ENCODE peak calls at places on chromosomes 4 and X, in seven cellular contexts. P is K562, B is HepG2, O is HCT116, U is SK-N-SH, H is GM12878, K is H1. S is an unnamed sample.

GRCh38 chr4:119212964-119213606 is 572 bp downstream of the USP53 start:
- DNase-seq in P (peak; percentile 61), B (peak; percentile 88), O (peak; percentile 89), U (peak; percentile 69), H (peak; percentile 12), K (peak; percentile 74), S (peak; percentile 75)

GRCh38 chr4:69848028-69848427 is 11.9 kb downstream of the SULT1E1 start:
- DNase-seq in P (no peak), B (no peak), O (no peak), U (no peak), H (no peak), K (no peak), S (no peak)

GRCh38 chr4:41418444-41418843 is 119.5 kb upstream of the LIMCH1 start:
- DNase-seq in P (no peak), B (no peak), O (no peak), U (no peak), H (no peak), K (no peak), S (peak; percentile 73)

GRCh38 chrX:109862386-109862910 is 129.4 kb upstream of the ACSL4 start:
- DNase-seq in P (no peak), B (no peak), O (no peak), U (no peak), H (no peak), K (no peak), S (no peak)

GRCh38 chr4:121462660-121463261 is 81.9 kb upstream of the QRFPR start:
- DNase-seq in P (peak; percentile 14), B (peak; percentile 57), O (peak; percentile 69), U (peak; percentile 10), H (no peak), K (no peak), S (peak; percentile 3)

GRCh38 chr4:87657525-87657924 is 7.4 kb downstream of the DMP1 start:
- DNase-seq in P (no peak), B (no peak), O (peak; percentile 51), U (no peak), H (no peak), K (no peak), S (no peak)

GRCh38 chrX:111460612-111461011 is 48.6 kb upstream of the DCX start:
- DNase-seq in P (no peak), B (no peak), O (no peak), U (no peak), H (no peak), K (no peak), S (no peak)

GRCh38 chrX:43969504-43970501 is 3.4 kb downstream of the NDP start:
- DNase-seq in P (no peak), B (no peak), O (no peak), U (no peak), H (no peak), K (no peak), S (peak; percentile 36)

GRCh38 chr4:151555151-151555945 is 146.4 kb downstream of the FHIP1A start:
- DNase-seq in P (no peak), B (no peak), O (no peak), U (no peak), H (no peak), K (no peak), S (no peak)

GRCh38 chr4:78058591-78059523 is 1.7 kb downstream of the FRAS1 start:
- DNase-seq in P (no peak), B (peak; percentile 19), O (no peak), U (peak; percentile 72), H (no peak), K (peak; percentile 21), S (peak; percentile 25)

GRCh38 chr4:137541181-137541580 is 8.9 kb upstream of the PCDH18 start:
- DNase-seq in P (no peak), B (peak; percentile 7), O (no peak), U (no peak), H (no peak), K (no peak), S (no peak)

GRCh38 chr4:147731611-147732515 is at the start of gene ARHGAP10:
- DNase-seq in P (peak; percentile 54), B (no peak), O (no peak), U (peak; percentile 85), H (no peak), K (no peak), S (peak; percentile 31)

GRCh38 chr4:31089815-31090214 is 369.6 kb downstream of the PCDH7 start:
- DNase-seq in P (no peak), B (no peak), O (peak; percentile 97), U (no peak), H (no peak), K (no peak), S (no peak)

GRCh38 chr4:144611850-144612249 is 34.1 kb upstream of the HHIP start:
- DNase-seq in P (peak; percentile 24), B (peak; percentile 1), O (peak; percentile 26), U (peak; percentile 25), H (no peak), K (peak; percentile 1), S (peak; percentile 30)

GRCh38 chr4:44861756-44862155 is 135.4 kb upstream of the GNPDA2 start:
- DNase-seq in P (no peak), B (no peak), O (no peak), U (no peak), H (no peak), K (no peak), S (no peak)

GRCh38 chr4:169410839-169411770 is 140.3 kb upstream of the SH3RF1 start:
- DNase-seq in P (no peak), B (no peak), O (no peak), U (peak; percentile 10), H (peak; percentile 93), K (no peak), S (peak; percentile 10)
- TF ChIP-seq JUND in P (no peak), B (no peak), O (no peak), U (no peak), H (no peak), K (no peak), S (no peak)

DNA sequence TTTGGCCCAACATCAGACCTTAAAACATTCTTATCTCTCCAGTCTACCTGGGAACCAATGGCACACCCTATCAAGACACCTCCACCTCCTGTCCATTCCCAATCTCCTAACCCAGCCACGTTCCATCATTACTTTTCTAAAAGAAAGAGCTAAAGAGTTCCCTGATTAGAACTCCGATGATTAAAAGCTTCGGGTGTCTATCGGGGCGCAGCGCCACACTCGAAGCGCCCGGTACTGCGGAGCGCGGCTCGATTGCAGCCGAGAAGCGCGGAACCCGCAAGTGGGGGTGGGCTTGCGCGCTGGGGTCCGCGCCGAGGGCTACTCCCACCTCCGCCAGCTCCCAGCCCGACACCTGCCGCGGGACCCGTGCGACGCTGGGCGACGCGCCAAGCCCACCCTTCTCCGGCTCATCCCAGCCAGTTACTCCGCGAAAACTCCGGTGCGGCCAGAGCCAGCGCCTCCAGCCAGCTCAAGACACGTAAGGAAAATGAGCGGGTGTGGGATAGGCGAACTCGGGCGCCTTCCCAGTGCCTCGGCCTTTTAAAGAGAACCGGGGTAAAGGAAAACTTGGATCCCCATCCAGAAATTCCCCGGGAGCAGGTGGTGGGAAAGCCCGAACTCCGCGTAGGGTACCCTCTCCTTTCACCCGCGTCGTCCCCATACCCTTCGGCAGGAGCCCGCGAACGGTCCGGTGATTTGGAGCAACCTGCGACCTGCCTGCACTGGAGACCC is 601 bp downstream of the NPY1R start:
- DNase-seq in P (no peak), B (no peak), O (no peak), U (peak; percentile 36), H (no peak), K (no peak), S (peak; percentile 28)
- TF ChIP-seq JUND in P (no peak), B (no peak), O (no peak), U (no peak), H (no peak), K (no peak), S (no peak)

GRCh38 chrX:134634691-134635090 is 23.6 kb downstream of the PLAC1 start:
- DNase-seq in P (no peak), B (no peak), O (no peak), U (no peak), H (no peak), K (no peak), S (no peak)
- TF ChIP-seq JUND in P (no peak), B (no peak), O (no peak), U (no peak), H (no peak), K (no peak), S (no peak)

GRCh38 chr4:71303850-71304249 is 35.0 kb upstream of the SLC4A4 start:
- DNase-seq in P (no peak), B (no peak), O (no peak), U (no peak), H (no peak), K (no peak), S (no peak)
- TF ChIP-seq JUND in P (no peak), B (no peak), O (no peak), U (no peak), H (no peak), K (no peak), S (no peak)

DNA sequence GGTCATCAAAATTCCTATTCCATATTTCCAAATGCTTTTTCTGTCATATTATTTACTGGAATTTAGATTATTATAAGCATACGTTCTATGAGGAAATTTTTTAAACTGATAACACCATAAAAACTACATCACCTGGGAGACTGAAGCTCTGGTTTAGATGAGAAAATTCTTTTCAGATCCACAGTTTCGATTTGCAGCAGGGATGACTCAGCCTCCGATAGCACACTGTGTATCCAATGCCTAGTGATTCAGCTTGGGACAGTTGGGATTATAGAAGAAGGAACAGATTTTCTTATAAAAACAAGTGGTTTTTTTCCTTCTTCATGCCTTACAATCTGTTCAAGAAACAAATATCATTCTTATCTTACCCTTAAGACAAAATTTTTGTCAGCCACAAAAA is 129.0 kb downstream of the FBXO8 start:
- DNase-seq in P (no peak), B (no peak), O (no peak), U (no peak), H (no peak), K (no peak), S (no peak)
- TF ChIP-seq JUND in P (peak; percentile 90), B (no peak), O (no peak), U (peak; percentile 81), H (no peak), K (no peak), S (no peak)

GRCh38 chr4:184355111-184355604 is 119.2 kb downstream of the IRF2 start:
- DNase-seq in P (peak; percentile 26), B (peak; percentile 89), O (peak; percentile 7), U (peak; percentile 48), H (peak; percentile 84), K (no peak), S (no peak)
- TF ChIP-seq JUND in P (peak; percentile 76), B (no peak), O (no peak), U (peak; percentile 30), H (no peak), K (no peak), S (no peak)

DNA sequence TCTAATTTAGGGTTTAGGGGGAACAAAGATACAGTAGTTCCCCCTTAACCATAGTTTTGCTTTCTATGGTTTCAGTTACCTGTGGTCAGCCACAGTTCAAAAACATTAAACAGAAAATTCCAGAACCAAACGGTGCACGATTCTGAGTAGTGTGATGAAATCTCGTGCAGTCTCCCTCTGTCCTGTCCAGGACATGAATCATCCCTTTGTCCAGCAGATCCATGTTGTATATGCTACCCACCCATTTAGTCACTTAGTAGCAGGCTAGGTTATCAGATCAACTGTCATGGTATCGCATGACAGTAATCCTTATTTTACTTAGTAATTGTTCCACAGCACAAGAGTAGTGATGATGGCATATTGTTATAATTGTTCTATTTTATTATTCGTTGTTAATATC is 556.1 kb downstream of the IL1RAPL1 start:
- DNase-seq in P (no peak), B (no peak), O (no peak), U (no peak), H (no peak), K (no peak), S (no peak)
- TF ChIP-seq JUND in P (no peak), B (no peak), O (no peak), U (no peak), H (no peak), K (no peak), S (no peak)

S was measured in T47D.